ENCODE peak calls at places on chromosomes 7 and 10, in eight cellular contexts. One of them, this sample, is unnamed.

GRCh38 chr7:41566581-41566980 is 136.3 kb downstream of the INHBA start:
- DNase-seq in SW 1271: no peak
- DNase-seq in NCI-H1105 treated with DMSO at 0.1 percent for 48 hours: no peak
- DNase-seq in foreskin fibroblast: no peak
- DNase-seq in RWPE1: no peak
- DNase-seq in stimulated activated CD4-positive, alpha-beta T cell treated with anti-CD3 and anti-CD28 coated beads, Interleukin-4, amount 100 ng/mL, for 1 hour: no peak
- DNase-seq in occipital lobe: no peak
- DNase-seq in B cell: no peak
- DNase-seq in this sample: no peak

GRCh38 chr7:114819629-114820362 is 102.1 kb upstream of the MDFIC start:
- DNase-seq in SW 1271: peak
- DNase-seq in stimulated activated CD4-positive, alpha-beta T cell treated with anti-CD3 and anti-CD28 coated beads, Interleukin-4, amount 100 ng/mL, for 1 hour: no peak
- DNase-seq in occipital lobe: no peak
- DNase-seq in RWPE1: peak
- DNase-seq in B cell: no peak
- DNase-seq in NCI-H1105 treated with DMSO at 0.1 percent for 48 hours: no peak
- DNase-seq in foreskin fibroblast: peak
- DNase-seq in this sample: no peak

GRCh38 chr10:47400786-47401185 is 16.7 kb upstream of the ZNF488 start:
- DNase-seq in foreskin fibroblast: no peak
- DNase-seq in stimulated activated CD4-positive, alpha-beta T cell treated with anti-CD3 and anti-CD28 coated beads, Interleukin-4, amount 100 ng/mL, for 1 hour: no peak
- DNase-seq in B cell: no peak
- DNase-seq in NCI-H1105 treated with DMSO at 0.1 percent for 48 hours: no peak
- DNase-seq in SW 1271: no peak
- DNase-seq in RWPE1: no peak
- DNase-seq in occipital lobe: no peak
- DNase-seq in this sample: no peak

GRCh38 chr7:39733881-39734571 is 110.7 kb downstream of the RALA start:
- DNase-seq in stimulated activated CD4-positive, alpha-beta T cell treated with anti-CD3 and anti-CD28 coated beads, Interleukin-4, amount 100 ng/mL, for 1 hour: peak
- DNase-seq in SW 1271: peak
- DNase-seq in foreskin fibroblast: peak
- DNase-seq in NCI-H1105 treated with DMSO at 0.1 percent for 48 hours: no peak
- DNase-seq in occipital lobe: no peak
- DNase-seq in B cell: peak
- DNase-seq in RWPE1: peak
- DNase-seq in this sample: peak

GRCh38 chr7:33196194-33196593 is 66.8 kb downstream of the BBS9 start:
- DNase-seq in RWPE1: no peak
- DNase-seq in B cell: no peak
- DNase-seq in stimulated activated CD4-positive, alpha-beta T cell treated with anti-CD3 and anti-CD28 coated beads, Interleukin-4, amount 100 ng/mL, for 1 hour: no peak
- DNase-seq in SW 1271: no peak
- DNase-seq in occipital lobe: no peak
- DNase-seq in foreskin fibroblast: no peak
- DNase-seq in NCI-H1105 treated with DMSO at 0.1 percent for 48 hours: no peak
- DNase-seq in this sample: no peak

GRCh38 chr7:30923774-30924413 is 12.2 kb downstream of the AQP1 start:
- DNase-seq in occipital lobe: no peak
- DNase-seq in RWPE1: no peak
- DNase-seq in NCI-H1105 treated with DMSO at 0.1 percent for 48 hours: no peak
- DNase-seq in stimulated activated CD4-positive, alpha-beta T cell treated with anti-CD3 and anti-CD28 coated beads, Interleukin-4, amount 100 ng/mL, for 1 hour: no peak
- DNase-seq in B cell: no peak
- DNase-seq in foreskin fibroblast: no peak
- DNase-seq in SW 1271: no peak
- DNase-seq in this sample: no peak

GRCh38 chr7:49417034-49417433 is 356.4 kb upstream of the VWC2 start:
- DNase-seq in SW 1271: no peak
- DNase-seq in occipital lobe: no peak
- DNase-seq in stimulated activated CD4-positive, alpha-beta T cell treated with anti-CD3 and anti-CD28 coated beads, Interleukin-4, amount 100 ng/mL, for 1 hour: no peak
- DNase-seq in RWPE1: no peak
- DNase-seq in NCI-H1105 treated with DMSO at 0.1 percent for 48 hours: no peak
- DNase-seq in B cell: no peak
- DNase-seq in foreskin fibroblast: no peak
- DNase-seq in this sample: no peak

GRCh38 chr7:13262929-13263530 is 575.6 kb downstream of the ARL4A start:
- DNase-seq in RWPE1: peak
- DNase-seq in foreskin fibroblast: peak
- DNase-seq in NCI-H1105 treated with DMSO at 0.1 percent for 48 hours: peak
- DNase-seq in SW 1271: peak
- DNase-seq in B cell: peak
- DNase-seq in stimulated activated CD4-positive, alpha-beta T cell treated with anti-CD3 and anti-CD28 coated beads, Interleukin-4, amount 100 ng/mL, for 1 hour: no peak
- DNase-seq in occipital lobe: no peak
- DNase-seq in this sample: no peak

GRCh38 chr7:124009321-124009720 is 23.5 kb downstream of the TMEM229A start:
- DNase-seq in B cell: no peak
- DNase-seq in SW 1271: no peak
- DNase-seq in RWPE1: no peak
- DNase-seq in stimulated activated CD4-positive, alpha-beta T cell treated with anti-CD3 and anti-CD28 coated beads, Interleukin-4, amount 100 ng/mL, for 1 hour: no peak
- DNase-seq in foreskin fibroblast: no peak
- DNase-seq in occipital lobe: no peak
- DNase-seq in NCI-H1105 treated with DMSO at 0.1 percent for 48 hours: no peak
- DNase-seq in this sample: no peak

GRCh38 chr7:90624128-90624980 is 28.2 kb downstream of the CDK14 start:
- DNase-seq in B cell: no peak
- DNase-seq in NCI-H1105 treated with DMSO at 0.1 percent for 48 hours: no peak
- DNase-seq in foreskin fibroblast: peak
- DNase-seq in occipital lobe: no peak
- DNase-seq in stimulated activated CD4-positive, alpha-beta T cell treated with anti-CD3 and anti-CD28 coated beads, Interleukin-4, amount 100 ng/mL, for 1 hour: no peak
- DNase-seq in SW 1271: no peak
- DNase-seq in RWPE1: peak
- DNase-seq in this sample: no peak

GRCh38 chr10:103040424-103040823 is 122.3 kb downstream of the CNNM2 start:
- DNase-seq in occipital lobe: no peak
- DNase-seq in RWPE1: peak
- DNase-seq in stimulated activated CD4-positive, alpha-beta T cell treated with anti-CD3 and anti-CD28 coated beads, Interleukin-4, amount 100 ng/mL, for 1 hour: no peak
- DNase-seq in B cell: no peak
- DNase-seq in NCI-H1105 treated with DMSO at 0.1 percent for 48 hours: no peak
- DNase-seq in SW 1271: no peak
- DNase-seq in foreskin fibroblast: no peak
- DNase-seq in this sample: no peak

GRCh38 chr7:47125529-47125928 is 456.4 kb downstream of the TNS3 start:
- DNase-seq in SW 1271: no peak
- DNase-seq in stimulated activated CD4-positive, alpha-beta T cell treated with anti-CD3 and anti-CD28 coated beads, Interleukin-4, amount 100 ng/mL, for 1 hour: no peak
- DNase-seq in B cell: no peak
- DNase-seq in NCI-H1105 treated with DMSO at 0.1 percent for 48 hours: no peak
- DNase-seq in foreskin fibroblast: no peak
- DNase-seq in RWPE1: no peak
- DNase-seq in occipital lobe: no peak
- DNase-seq in this sample: no peak

GRCh38 chr7:101950450-101951119 is 133.2 kb downstream of the CUX1 start:
- DNase-seq in foreskin fibroblast: peak
- DNase-seq in stimulated activated CD4-positive, alpha-beta T cell treated with anti-CD3 and anti-CD28 coated beads, Interleukin-4, amount 100 ng/mL, for 1 hour: no peak
- DNase-seq in occipital lobe: no peak
- DNase-seq in NCI-H1105 treated with DMSO at 0.1 percent for 48 hours: no peak
- DNase-seq in RWPE1: no peak
- DNase-seq in B cell: no peak
- DNase-seq in SW 1271: peak
- DNase-seq in this sample: no peak

GRCh38 chr10:18229839-18230238 is 89.6 kb downstream of the CACNB2 start:
- DNase-seq in occipital lobe: no peak
- DNase-seq in foreskin fibroblast: peak
- DNase-seq in RWPE1: peak
- DNase-seq in NCI-H1105 treated with DMSO at 0.1 percent for 48 hours: no peak
- DNase-seq in stimulated activated CD4-positive, alpha-beta T cell treated with anti-CD3 and anti-CD28 coated beads, Interleukin-4, amount 100 ng/mL, for 1 hour: no peak
- DNase-seq in SW 1271: peak
- DNase-seq in B cell: no peak
- DNase-seq in this sample: no peak

GRCh38 chr7:142964502-142965246 is 2.5 kb upstream of the KEL start:
- DNase-seq in stimulated activated CD4-positive, alpha-beta T cell treated with anti-CD3 and anti-CD28 coated beads, Interleukin-4, amount 100 ng/mL, for 1 hour: no peak
- DNase-seq in occipital lobe: no peak
- DNase-seq in SW 1271: no peak
- DNase-seq in B cell: no peak
- DNase-seq in NCI-H1105 treated with DMSO at 0.1 percent for 48 hours: no peak
- DNase-seq in foreskin fibroblast: no peak
- DNase-seq in RWPE1: no peak
- DNase-seq in this sample: no peak